ENCODE peak calls at places on chromosomes 6 and 20, in eight cellular contexts. T is stomach; L is upper lobe of right lung; P is dorsolateral prefrontal cortex; M is coronary artery; O is left lung; S is suprapubic skin; I is CD8-positive, alpha-beta T cell. F is an unnamed sample.

GRCh38 chr6:21067521-21067920 is 526.0 kb upstream of the SOX4 start:
- DNase-seq in P (no peak), T (no peak), I (no peak), L (no peak), O (no peak), M (no peak), S (no peak), F (no peak)

GRCh38 chr6:16129623-16130243 is 847 bp downstream of the MYLIP start:
- DNase-seq in T (peak; percentile 52), I (peak; percentile 29), P (no peak), M (no peak), L (peak; percentile 79), O (peak; percentile 43), S (no peak), F (peak; percentile 36)

GRCh38 chr20:48619126-48620101 is 208.4 kb downstream of the PREX1 start:
- DNase-seq in M (no peak), O (no peak), I (no peak), S (no peak), L (peak; percentile 63), T (no peak), P (no peak), F (peak; percentile 67)

GRCh38 chr6:102023977-102024657 is 630.6 kb downstream of the GRIK2 start:
- DNase-seq in M (no peak), L (no peak), T (no peak), I (no peak), O (no peak), S (no peak), P (no peak), F (no peak)

GRCh38 chr6:149917679-149918078 is 5.2 kb downstream of the RAET1G start:
- DNase-seq in O (no peak), T (no peak), M (no peak), L (no peak), P (no peak), I (no peak), S (no peak), F (no peak)

GRCh38 chr6:126170875-126171489 is 168.9 kb upstream of the CENPW start:
- DNase-seq in I (no peak), T (no peak), M (no peak), P (no peak), O (no peak), L (no peak), S (no peak), F (peak; percentile 25)

GRCh38 chr6:153790048-153790447 is 249.0 kb upstream of the OPRM1 start:
- DNase-seq in P (no peak), S (no peak), L (no peak), M (no peak), I (no peak), T (no peak), O (no peak), F (no peak)

GRCh38 chr6:11971154-11971553 is 41.0 kb upstream of the HIVEP1 start:
- DNase-seq in L (no peak), M (no peak), I (no peak), O (no peak), P (no peak), T (no peak), S (no peak), F (no peak)

GRCh38 chr6:87674286-87674685 is 27.7 kb downstream of the AKIRIN2 start:
- DNase-seq in L (no peak), S (no peak), I (no peak), T (no peak), P (no peak), O (no peak), M (no peak), F (no peak)

GRCh38 chr6:41770381-41771057 is 9.2 kb downstream of the FRS3 start:
- DNase-seq in M (no peak), L (peak; percentile 58), T (no peak), I (no peak), O (no peak), S (no peak), P (no peak), F (no peak)

GRCh38 chr6:48743738-48744137 is 632.7 kb upstream of the PTCHD4 start:
- DNase-seq in T (no peak), P (no peak), O (no peak), M (no peak), S (no peak), I (no peak), L (no peak), F (no peak)

GRCh38 chr6:8570241-8570924 is 135.0 kb upstream of the SLC35B3 start:
- DNase-seq in I (no peak), T (no peak), P (no peak), S (no peak), M (no peak), O (no peak), L (no peak), F (no peak)

GRCh38 chr6:29451471-29452193 is 5.2 kb downstream of the OR11A1 start:
- DNase-seq in T (no peak), S (no peak), L (no peak), O (no peak), M (no peak), P (no peak), I (no peak), F (no peak)

GRCh38 chr6:80259113-80259512 is 152.6 kb downstream of the BCKDHB start:
- DNase-seq in S (no peak), I (no peak), M (no peak), T (no peak), P (no peak), O (no peak), L (no peak), F (no peak)

GRCh38 chr6:53290547-53291510 is 57.9 kb downstream of the ELOVL5 start:
- DNase-seq in T (no peak), M (no peak), I (no peak), O (no peak), L (no peak), P (no peak), S (no peak), F (no peak)

GRCh38 chr6:167827588-167828324 is 1.0 kb downstream of the AFDN start:
- DNase-seq in T (peak; percentile 61), M (no peak), S (no peak), O (no peak), I (peak; percentile 3), P (no peak), L (peak; percentile 82), F (peak; percentile 58)

GRCh38 chr6:13453771-13454251 is 33.6 kb downstream of the GFOD1 start:
- DNase-seq in I (no peak), S (no peak), O (no peak), P (no peak), T (no peak), M (peak; percentile 3), L (no peak), F (no peak)

GRCh38 chr20:57388953-57389694 is 2.1 kb upstream of the RBM38 start:
- DNase-seq in M (peak; percentile 85), O (peak; percentile 82), T (peak; percentile 90), I (peak; percentile 51), L (peak; percentile 93), S (no peak), P (peak; percentile 52), F (peak; percentile 80)

GRCh38 chr6:116064626-116065025 is 3.9 kb upstream of the FRK start:
- DNase-seq in I (no peak), O (no peak), L (no peak), T (no peak), S (no peak), M (no peak), P (no peak), F (no peak)

GRCh38 chr6:142822383-142822782 is 122.6 kb downstream of the HIVEP2 start:
- DNase-seq in P (no peak), T (no peak), L (no peak), O (no peak), M (no peak), S (no peak), I (no peak), F (no peak)

GRCh38 chr6:159172066-159172465 is 2.9 kb downstream of the FNDC1 start:
- DNase-seq in S (no peak), O (no peak), L (no peak), P (no peak), I (no peak), M (no peak), T (no peak), F (no peak)

GRCh38 chr20:64109831-64110391 is 2.5 kb upstream of the NPBWR2 start:
- DNase-seq in M (no peak), L (peak; percentile 63), P (peak; percentile 44), S (peak; percentile 65), T (peak; percentile 22), I (no peak), O (peak; percentile 13), F (peak; percentile 8)

GRCh38 chr6:89716532-89716931 is 78.0 kb upstream of the LYRM2 start:
- DNase-seq in S (no peak), O (no peak), P (no peak), T (no peak), I (no peak), L (no peak), M (no peak), F (no peak)

GRCh38 chr20:18093388-18093787 is 35.7 kb upstream of the OVOL2 start:
- DNase-seq in T (no peak), L (no peak), M (no peak), I (no peak), S (no peak), P (no peak), O (no peak), F (no peak)
- H3K27ac ChIP-seq in T (no peak overlapping the region), L (no peak overlapping the region), M (no peak overlapping the region), I (no peak overlapping the region), S (no peak overlapping the region), P (no peak overlapping the region), O (no peak overlapping the region), F (no peak overlapping the region)

GRCh38 chr6:34466242-34467185 is 638 bp downstream of the PACSIN1 start:
- DNase-seq in M (no peak), O (no peak), L (no peak), T (no peak), P (no peak), I (no peak), S (no peak), F (no peak)
- H3K4me3 ChIP-seq in M (peak overlapping the region; percentile 68), O (peak overlapping the region; percentile 11), L (peak overlapping the region; percentile 32), T (peak overlapping the region; percentile 43), P (peak overlapping the region; percentile 74), I (no peak overlapping the region), S (peak overlapping the region; percentile 45), F (peak overlapping the region; percentile 24)

GRCh38 chr6:148415511-148416286 is 73.1 kb downstream of the SASH1 start:
- DNase-seq in I (no peak), L (no peak), O (no peak), T (no peak), M (no peak), P (no peak), S (no peak), F (no peak)

GRCh38 chr6:148416309-148416965 is 73.8 kb downstream of the SASH1 start:
- DNase-seq in M (no peak), I (no peak), P (no peak), S (no peak), T (no peak), O (no peak), L (no peak), F (no peak)

GRCh38 chr6:148417045-148417444 is 74.4 kb downstream of the SASH1 start:
- DNase-seq in P (no peak), I (no peak), T (no peak), S (no peak), M (no peak), O (no peak), L (no peak), F (no peak)

GRCh38 chr6:148413321-148414094 is 70.9 kb downstream of the SASH1 start:
- DNase-seq in T (no peak), S (no peak), P (no peak), I (no peak), O (no peak), M (no peak), L (no peak), F (no peak)

GRCh38 chr6:148414836-148415235 is 72.2 kb downstream of the SASH1 start:
- DNase-seq in T (no peak), M (no peak), P (no peak), I (no peak), S (no peak), L (no peak), O (no peak), F (no peak)
- TF ChIP-seq CTCF in T (no peak), M (no peak), P (no peak), I (no peak), S (no peak), L (no peak), O (no peak), F (no peak)

GRCh38 chr6:31838968-31839367 is 11.4 kb downstream of the HSPA1B start:
- DNase-seq in M (no peak), I (no peak), S (no peak), T (no peak), O (no peak), P (no peak), L (no peak), F (no peak)
- H3K27ac ChIP-seq in M (no peak overlapping the region), I (no peak overlapping the region), S (no peak overlapping the region), T (no peak overlapping the region), O (no peak overlapping the region), P (no peak overlapping the region), L (no peak overlapping the region), F (no peak overlapping the region)

F was measured in testis.